ENCODE peak calls at places on chromosomes 4 and X, in four cellular contexts. One of them, this sample, is unnamed.

GRCh38 chr4:5133201-5133600 is 81.9 kb downstream of the STK32B start:
- DNase-seq in GM23338: no peak
- DNase-seq in tibial nerve: no peak
- DNase-seq in A549: no peak
- DNase-seq in this sample: no peak

GRCh38 chr4:139509727-139510410 is 46.1 kb downstream of the SETD7 start:
- DNase-seq in tibial nerve: no peak
- DNase-seq in A549: no peak
- DNase-seq in GM23338: peak; percentile 79
- DNase-seq in this sample: no peak

GRCh38 chr4:76430519-76431388 is 4.3 kb upstream of the SHROOM3 start:
- DNase-seq in GM23338: peak; percentile 83
- DNase-seq in A549: peak; percentile 36
- DNase-seq in tibial nerve: no peak
- DNase-seq in this sample: no peak

GRCh38 chr4:48047421-48047844 is 30.9 kb downstream of the NIPAL1 start:
- DNase-seq in GM23338: no peak
- DNase-seq in tibial nerve: no peak
- DNase-seq in A549: no peak
- DNase-seq in this sample: no peak

GRCh38 chr4:19309365-19309764 is 942.3 kb upstream of the SLIT2 start:
- DNase-seq in GM23338: peak; percentile 10
- DNase-seq in tibial nerve: no peak
- DNase-seq in A549: no peak
- DNase-seq in this sample: no peak

GRCh38 chr4:16530688-16531635 is 304.7 kb upstream of the TAPT1 start:
- DNase-seq in A549: no peak
- DNase-seq in tibial nerve: no peak
- DNase-seq in GM23338: no peak
- DNase-seq in this sample: no peak

GRCh38 chrX:38600089-38600755 is 38.9 kb downstream of the TSPAN7 start:
- DNase-seq in A549: no peak
- DNase-seq in tibial nerve: no peak
- DNase-seq in GM23338: no peak
- DNase-seq in this sample: no peak

GRCh38 chr4:81432825-81433224 is 38.9 kb downstream of the RASGEF1B start:
- DNase-seq in tibial nerve: no peak
- DNase-seq in A549: no peak
- DNase-seq in GM23338: no peak
- DNase-seq in this sample: no peak

GRCh38 chr4:2332976-2333319 is 71.0 kb upstream of the MXD4 start:
- DNase-seq in GM23338: no peak
- DNase-seq in tibial nerve: no peak
- DNase-seq in A549: no peak
- DNase-seq in this sample: no peak

GRCh38 chr4:186144596-186145569 is 40.4 kb downstream of the FAM149A start:
- DNase-seq in tibial nerve: no peak
- DNase-seq in GM23338: peak; percentile 91
- DNase-seq in A549: peak; percentile 13
- DNase-seq in this sample: no peak

GRCh38 chr4:54726907-54727306 is 69.2 kb downstream of the KIT start:
- DNase-seq in GM23338: peak; percentile 38
- DNase-seq in tibial nerve: no peak
- DNase-seq in A549: no peak
- DNase-seq in this sample: no peak

GRCh38 chr4:119744580-119744979 is 116.0 kb upstream of the PDE5A start:
- DNase-seq in GM23338: no peak
- DNase-seq in A549: no peak
- DNase-seq in tibial nerve: no peak
- DNase-seq in this sample: no peak

GRCh38 chrX:147962476-147962875 is 18.7 kb upstream of the FMR1NB start:
- DNase-seq in GM23338: no peak
- DNase-seq in A549: no peak
- DNase-seq in tibial nerve: no peak
- DNase-seq in this sample: no peak

GRCh38 chrX:41667631-41668030 is 21.1 kb upstream of the GPR34 start:
- DNase-seq in tibial nerve: no peak
- DNase-seq in GM23338: no peak
- DNase-seq in A549: no peak
- DNase-seq in this sample: no peak

GRCh38 chrX:84907324-84907946 is 96.2 kb upstream of the APOOL start:
- DNase-seq in GM23338: peak; percentile 42
- DNase-seq in A549: no peak
- DNase-seq in tibial nerve: no peak
- DNase-seq in this sample: no peak

GRCh38 chr4:114606240-114606639 is 7.6 kb downstream of the UGT8 start:
- DNase-seq in tibial nerve: no peak
- DNase-seq in GM23338: peak; percentile 93
- DNase-seq in A549: no peak
- DNase-seq in this sample: no peak

GRCh38 chr4:32396504-32396903 is 1676.3 kb downstream of the PCDH7 start:
- DNase-seq in GM23338: peak; percentile 23
- DNase-seq in A549: no peak
- DNase-seq in tibial nerve: no peak
- DNase-seq in this sample: no peak

GRCh38 chr4:104716584-104716983 is 221.9 kb upstream of the CXXC4 start:
- DNase-seq in tibial nerve: no peak
- DNase-seq in A549: no peak
- DNase-seq in GM23338: no peak
- DNase-seq in this sample: no peak

GRCh38 chr4:111494971-111495370 is 650.3 kb upstream of the FAM241A start:
- DNase-seq in A549: no peak
- DNase-seq in tibial nerve: no peak
- DNase-seq in GM23338: no peak
- DNase-seq in this sample: no peak

GRCh38 chr4:120066182-120066524 is 495 bp downstream of the MAD2L1 start:
- DNase-seq in GM23338: peak; percentile 42
- DNase-seq in A549: peak; percentile 3
- DNase-seq in tibial nerve: no peak
- DNase-seq in this sample: no peak

GRCh38 chr4:33628296-33628695 is 2616.0 kb downstream of the ARAP2 start:
- DNase-seq in A549: no peak
- DNase-seq in GM23338: no peak
- DNase-seq in tibial nerve: no peak
- DNase-seq in this sample: no peak

GRCh38 chr4:2281575-2282343 is 19.9 kb upstream of the MXD4 start:
- DNase-seq in A549: no peak
- DNase-seq in tibial nerve: no peak
- DNase-seq in GM23338: no peak
- DNase-seq in this sample: no peak

GRCh38 chr4:138426751-138427150 is 184.6 kb upstream of the SLC7A11 start:
- DNase-seq in tibial nerve: no peak
- DNase-seq in GM23338: no peak
- DNase-seq in A549: no peak
- DNase-seq in this sample: no peak

GRCh38 chr4:169024762-169025161 is 14.7 kb upstream of the CBR4 start:
- DNase-seq in GM23338: peak; percentile 30
- DNase-seq in A549: peak; percentile 21
- DNase-seq in tibial nerve: no peak
- DNase-seq in this sample: no peak

GRCh38 chr4:163623787-163624186 is 129.3 kb downstream of the TMA16 start:
- DNase-seq in GM23338: peak; percentile 3
- DNase-seq in A549: no peak
- DNase-seq in tibial nerve: no peak
- DNase-seq in this sample: no peak

GRCh38 chrX:100976211-100976610 is 6.7 kb downstream of the ARL13A start:
- DNase-seq in A549: no peak
- DNase-seq in GM23338: no peak
- DNase-seq in tibial nerve: no peak
- DNase-seq in this sample: no peak

GRCh38 chr4:48792348-48793006 is 12.4 kb upstream of the FRYL start:
- DNase-seq in tibial nerve: no peak
- DNase-seq in A549: no peak
- DNase-seq in GM23338: no peak
- DNase-seq in this sample: no peak

GRCh38 chr4:104747635-104748034 is 252.9 kb upstream of the CXXC4 start:
- DNase-seq in A549: no peak
- DNase-seq in tibial nerve: no peak
- DNase-seq in GM23338: no peak
- DNase-seq in this sample: no peak

GRCh38 chrX:119617511-119618164 is 11.4 kb upstream of the NKRF start:
- DNase-seq in GM23338: peak; percentile 28
- DNase-seq in A549: no peak
- DNase-seq in tibial nerve: no peak
- DNase-seq in this sample: no peak

GRCh38 chr4:115215935-115216334 is 102.5 kb upstream of the NDST4 start:
- DNase-seq in GM23338: no peak
- DNase-seq in A549: no peak
- DNase-seq in tibial nerve: no peak
- DNase-seq in this sample: no peak

GRCh38 chr4:55386073-55386472 is 9.7 kb upstream of the TMEM165 start:
- DNase-seq in tibial nerve: no peak
- DNase-seq in GM23338: peak; percentile 80
- DNase-seq in A549: no peak
- DNase-seq in this sample: no peak

GRCh38 chr4:47500776-47501175 is 15.7 kb downstream of the ATP10D start:
- DNase-seq in tibial nerve: no peak
- DNase-seq in GM23338: no peak
- DNase-seq in A549: no peak
- DNase-seq in this sample: no peak

GRCh38 chrX:103157511-103158316 is 57.2 kb upstream of the BEX4 start:
- DNase-seq in GM23338: peak; percentile 38
- DNase-seq in A549: peak; percentile 25
- DNase-seq in tibial nerve: no peak
- DNase-seq in this sample: no peak

GRCh38 chr4:1593458-1593857 is 90.7 kb downstream of the FAM53A start:
- DNase-seq in tibial nerve: no peak
- DNase-seq in GM23338: no peak
- DNase-seq in A549: no peak
- DNase-seq in this sample: no peak

GRCh38 chr4:99822734-99823133 is 6.1 kb downstream of the DAPP1 start:
- DNase-seq in GM23338: no peak
- DNase-seq in A549: no peak
- DNase-seq in tibial nerve: no peak
- DNase-seq in this sample: no peak
- H3K27ac ChIP-seq in GM23338: no peak overlapping the region
- H3K27ac ChIP-seq in A549: no peak overlapping the region
- H3K27ac ChIP-seq in tibial nerve: no peak overlapping the region
- H3K27ac ChIP-seq in this sample: no peak overlapping the region

GRCh38 chr4:22514001-22514400 is 1.9 kb downstream of the ADGRA3 start:
- DNase-seq in A549: peak; percentile 6
- DNase-seq in tibial nerve: no peak
- DNase-seq in GM23338: no peak
- DNase-seq in this sample: no peak
- H3K4me1 ChIP-seq in A549: peaks cover 15% of the 10 kb centered on the region
- H3K4me1 ChIP-seq in tibial nerve: peaks cover 11% of the 10 kb centered on the region
- H3K4me1 ChIP-seq in GM23338: peaks cover 26% of the 10 kb centered on the region
- H3K4me1 ChIP-seq in this sample: no peaks in the 10 kb centered on the region

GRCh38 chr4:172997217-172997609 is 171.4 kb upstream of the GALNT7 start:
- DNase-seq in A549: no peak
- DNase-seq in tibial nerve: no peak
- DNase-seq in GM23338: no peak
- DNase-seq in this sample: no peak

GRCh38 chr4:173001571-173001970 is 167.0 kb upstream of the GALNT7 start:
- DNase-seq in A549: no peak
- DNase-seq in tibial nerve: no peak
- DNase-seq in GM23338: no peak
- DNase-seq in this sample: no peak

GRCh38 chr4:172996571-172997216 is 171.9 kb upstream of the GALNT7 start:
- DNase-seq in tibial nerve: no peak
- DNase-seq in GM23338: no peak
- DNase-seq in A549: no peak
- DNase-seq in this sample: no peak

GRCh38 chr4:172997851-172998250 is 170.8 kb upstream of the GALNT7 start:
- DNase-seq in tibial nerve: no peak
- DNase-seq in GM23338: no peak
- DNase-seq in A549: no peak
- DNase-seq in this sample: no peak

DNA sequence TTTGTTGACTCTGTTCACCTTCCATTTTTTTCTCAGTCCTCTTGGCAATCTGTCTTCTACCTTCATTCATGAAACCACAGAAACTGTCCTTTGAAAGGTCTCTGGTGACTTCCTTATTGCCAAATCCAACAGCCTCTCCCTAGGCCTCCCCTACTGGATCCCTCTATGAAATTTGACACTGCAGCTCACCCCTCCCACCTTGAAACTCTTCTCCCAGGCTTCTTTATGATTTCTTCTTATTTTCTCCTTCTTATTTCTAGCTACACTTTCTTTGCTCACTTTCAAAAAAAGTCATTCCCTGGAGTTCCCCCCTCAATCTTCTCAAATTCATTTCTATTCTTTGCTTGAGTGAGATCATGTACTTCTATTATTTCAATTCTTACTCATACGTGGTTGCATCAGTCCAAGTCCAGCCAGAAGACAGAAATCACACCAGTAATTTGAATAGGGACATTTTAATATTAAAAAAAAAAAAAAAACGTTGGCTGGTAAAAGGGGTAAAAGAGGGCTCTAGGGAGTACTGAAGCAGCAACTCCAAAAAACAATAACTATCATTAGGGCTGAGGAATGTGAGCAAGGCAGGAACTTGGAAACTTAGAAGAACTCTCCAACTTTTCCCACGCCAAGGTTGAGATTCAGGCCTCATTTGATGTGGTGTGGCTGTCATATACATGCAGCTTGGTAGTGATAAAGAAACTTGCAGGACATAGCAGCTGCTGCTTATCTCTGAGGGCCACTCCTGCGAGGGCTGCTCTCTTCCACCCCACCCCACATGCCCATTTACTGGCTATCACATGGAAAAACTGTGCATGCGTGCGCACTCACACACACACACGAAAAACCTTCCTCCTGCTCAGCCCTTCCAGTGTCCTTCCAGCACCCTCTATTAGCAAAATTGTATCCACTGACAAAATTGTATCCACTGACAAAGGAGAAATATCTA is 169.8 kb upstream of the GALNT7 start:
- DNase-seq in GM23338: peak; percentile 19
- DNase-seq in A549: no peak
- DNase-seq in tibial nerve: no peak
- DNase-seq in this sample: no peak
- H3K4me3 ChIP-seq in GM23338: no peak overlapping the region
- H3K4me3 ChIP-seq in A549: no peak overlapping the region
- H3K4me3 ChIP-seq in tibial nerve: no peak overlapping the region
- H3K4me3 ChIP-seq in this sample: peak overlapping the region; percentile 19

DNA sequence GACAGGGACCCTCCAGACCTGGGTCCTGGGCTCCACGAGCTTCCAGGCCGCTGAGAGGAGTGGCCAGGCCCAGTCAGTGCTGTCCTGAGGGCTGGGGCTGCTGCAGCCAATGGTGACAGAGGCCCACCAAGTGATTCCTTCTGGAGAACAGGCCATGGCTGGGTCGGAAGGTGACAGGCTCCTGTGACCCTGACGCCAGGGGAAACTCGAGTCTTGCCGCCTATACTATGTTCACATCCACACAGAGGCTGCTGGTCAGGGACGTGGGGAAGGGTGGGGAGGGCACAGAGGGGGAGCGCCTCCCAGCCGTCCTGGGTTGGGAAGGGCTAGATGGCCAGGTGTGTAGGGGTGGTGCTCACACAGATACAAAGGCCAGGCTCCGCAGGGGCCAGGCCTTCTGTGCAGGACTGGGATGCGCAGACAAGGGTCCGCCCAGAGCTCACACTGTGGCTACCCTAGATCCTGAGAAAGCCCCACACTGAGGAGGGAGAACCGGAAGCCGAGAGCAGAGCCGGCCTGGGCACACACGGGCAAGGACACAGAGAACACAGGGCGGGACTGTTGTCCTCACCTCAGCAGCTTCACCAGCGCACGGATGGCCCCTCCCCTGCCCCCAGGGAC is 81.4 kb downstream of the HTRA3 start:
- DNase-seq in A549: no peak
- DNase-seq in GM23338: no peak
- DNase-seq in tibial nerve: no peak
- DNase-seq in this sample: no peak
- H3K27ac ChIP-seq in A549: no peak overlapping the region
- H3K27ac ChIP-seq in GM23338: no peak overlapping the region
- H3K27ac ChIP-seq in tibial nerve: no peak overlapping the region
- H3K27ac ChIP-seq in this sample: peak overlapping the region; percentile 68